ENCODE peak calls at places on chromosomes 3 and 15, in eight cellular contexts. J is adipocyte, I is HepG2, R is HCT116, E is fibroblast of lung, O is left lung, X is aorta, A is right cardiac atrium. Q is an unnamed sample.

GRCh38 chr3:150170843-150171513 is 200.3 kb upstream of the PFN2 start:
- DNase-seq in J (no peak), I (no peak), R (no peak), E (peak; percentile 59), O (no peak), X (no peak), A (peak; percentile 41), Q (no peak)

GRCh38 chr3:48058089-48058488 is 41.9 kb upstream of the MAP4 start:
- DNase-seq in J (no peak), I (no peak), R (no peak), E (peak; percentile 22), O (no peak), X (no peak), A (no peak), Q (no peak)

GRCh38 chr3:196991581-196992460 is 23.2 kb upstream of the PIGZ start:
- DNase-seq in J (no peak), I (no peak), R (no peak), E (no peak), O (peak; percentile 70), X (peak; percentile 52), A (no peak), Q (no peak)

GRCh38 chr3:67941433-67942030 is 287.1 kb upstream of the SUCLG2 start:
- DNase-seq in J (no peak), I (no peak), R (no peak), E (no peak), O (no peak), X (no peak), A (no peak), Q (no peak)

GRCh38 chr3:62602987-62603386 is 229.6 kb upstream of the FEZF2 start:
- DNase-seq in J (peak; percentile 24), I (no peak), R (no peak), E (peak; percentile 30), O (no peak), X (no peak), A (no peak), Q (no peak)

GRCh38 chr3:148682997-148683396 is 14.7 kb upstream of the AGTR1 start:
- DNase-seq in J (no peak), I (no peak), R (no peak), E (no peak), O (no peak), X (no peak), A (peak; percentile 56), Q (no peak)

GRCh38 chr15:45242289-45242688 is 9.7 kb upstream of the SLC28A2 start:
- DNase-seq in J (no peak), I (no peak), R (no peak), E (peak; percentile 13), O (no peak), X (no peak), A (no peak), Q (peak; percentile 29)

GRCh38 chr3:98691897-98692296 is 71.2 kb upstream of the ST3GAL6 start:
- DNase-seq in J (no peak), I (no peak), R (no peak), E (no peak), O (no peak), X (no peak), A (no peak), Q (no peak)

GRCh38 chr15:69930754-69931153 is 167.0 kb downstream of the TLE3 start:
- DNase-seq in J (no peak), I (no peak), R (no peak), E (no peak), O (no peak), X (no peak), A (no peak), Q (no peak)

GRCh38 chr3:52202384-52203077 is 4.6 kb downstream of the ALAS1 start:
- DNase-seq in J (no peak), I (no peak), R (no peak), E (no peak), O (peak; percentile 53), X (no peak), A (peak; percentile 22), Q (peak; percentile 39)

GRCh38 chr3:48747703-48748102 is 30.7 kb upstream of the IP6K2 start:
- DNase-seq in J (no peak), I (no peak), R (no peak), E (no peak), O (no peak), X (no peak), A (peak; percentile 59), Q (no peak)

GRCh38 chr3:67094769-67095168 is 96.7 kb downstream of the KBTBD8 start:
- DNase-seq in J (peak; percentile 62), I (no peak), R (no peak), E (peak; percentile 28), O (no peak), X (no peak), A (no peak), Q (peak; percentile 48)

GRCh38 chr3:180417241-180417640 is 184.7 kb upstream of the TTC14 start:
- DNase-seq in J (peak; percentile 7), I (no peak), R (no peak), E (no peak), O (no peak), X (no peak), A (no peak), Q (no peak)

GRCh38 chr3:57949779-57950618 is 58.2 kb upstream of the FLNB start:
- DNase-seq in J (no peak), I (peak; percentile 38), R (peak; percentile 22), E (peak; percentile 51), O (no peak), X (peak; percentile 85), A (peak; percentile 77), Q (no peak)

GRCh38 chr15:58381696-58382095 is 50.1 kb upstream of the LIPC start:
- DNase-seq in J (no peak), I (no peak), R (no peak), E (no peak), O (no peak), X (no peak), A (no peak), Q (peak; percentile 42)

GRCh38 chr15:60407406-60407805 is 9.6 kb upstream of the ANXA2 start:
- DNase-seq in J (peak; percentile 92), I (no peak), R (no peak), E (peak; percentile 72), O (no peak), X (no peak), A (no peak), Q (peak; percentile 40)

GRCh38 chr3:115658337-115659181 is 35.2 kb downstream of the GAP43 start:
- DNase-seq in J (peak; percentile 95), I (peak; percentile 28), R (peak; percentile 4), E (peak; percentile 90), O (peak; percentile 91), X (peak; percentile 93), A (peak; percentile 93), Q (peak; percentile 82)

GRCh38 chr3:69079269-69080159 is 651 bp downstream of the UBA3 start:
- DNase-seq in J (peak; percentile 59), I (peak; percentile 35), R (no peak), E (no peak), O (peak; percentile 83), X (no peak), A (peak; percentile 74), Q (peak; percentile 22)

GRCh38 chr3:9400626-9401025 is 3.2 kb downstream of the SETD5 start:
- DNase-seq in J (peak; percentile 32), I (no peak), R (no peak), E (no peak), O (no peak), X (no peak), A (no peak), Q (peak; percentile 30)

GRCh38 chr3:36906504-36907149 is 38.2 kb downstream of the TRANK1 start:
- DNase-seq in J (peak; percentile 67), I (no peak), R (no peak), E (peak; percentile 81), O (no peak), X (no peak), A (no peak), Q (peak; percentile 79)

GRCh38 chr3:36903119-36903882 is 41.6 kb downstream of the TRANK1 start:
- DNase-seq in J (no peak), I (no peak), R (no peak), E (no peak), O (no peak), X (no peak), A (no peak), Q (peak; percentile 35)

GRCh38 chr3:36904641-36905040 is 40.2 kb downstream of the TRANK1 start:
- DNase-seq in J (no peak), I (peak; percentile 19), R (no peak), E (peak; percentile 46), O (no peak), X (no peak), A (no peak), Q (peak; percentile 51)

GRCh38 chr3:36907911-36908646 is 36.8 kb downstream of the TRANK1 start:
- DNase-seq in J (peak; percentile 80), I (peak; percentile 25), R (no peak), E (peak; percentile 84), O (no peak), X (no peak), A (peak; percentile 66), Q (peak; percentile 89)

GRCh38 chr3:36905545-36905944 is 39.3 kb downstream of the TRANK1 start:
- DNase-seq in J (no peak), I (no peak), R (no peak), E (no peak), O (no peak), X (no peak), A (no peak), Q (no peak)
- H3K4me1 ChIP-seq in J (peaks cover 14% of the 10 kb centered on the region), I (peaks cover 16% of the 10 kb centered on the region), R (peaks cover 4% of the 10 kb centered on the region), E (peaks cover 7% of the 10 kb centered on the region), O (no peaks in the 10 kb centered on the region), X (no peaks in the 10 kb centered on the region), A (no peaks in the 10 kb centered on the region), Q (peaks cover 4% of the 10 kb centered on the region)

GRCh38 chr3:194686816-194687637 is 1.3 kb downstream of the FAM43A start:
- DNase-seq in J (peak; percentile 56), I (no peak), R (no peak), E (peak; percentile 62), O (peak; percentile 85), X (peak; percentile 85), A (peak; percentile 89), Q (peak; percentile 71)
- H3K4me1 ChIP-seq in J (peaks cover 40% of the 10 kb centered on the region), I (peaks cover 85% of the 10 kb centered on the region), R (peaks cover 50% of the 10 kb centered on the region), E (peaks cover 11% of the 10 kb centered on the region), O (peaks cover 28% of the 10 kb centered on the region), X (no peaks in the 10 kb centered on the region), A (no peaks in the 10 kb centered on the region), Q (peaks cover 46% of the 10 kb centered on the region)

GRCh38 chr15:94029495-94029894 is 201.9 kb upstream of the MCTP2 start:
- DNase-seq in J (no peak), I (no peak), R (no peak), E (no peak), O (no peak), X (no peak), A (no peak), Q (peak; percentile 10)
- H3K4me1 ChIP-seq in J (peaks cover 14% of the 10 kb centered on the region), I (no peaks in the 10 kb centered on the region), R (no peaks in the 10 kb centered on the region), E (no peaks in the 10 kb centered on the region), O (no peaks in the 10 kb centered on the region), X (no peaks in the 10 kb centered on the region), A (no peaks in the 10 kb centered on the region), Q (peaks cover 1% of the 10 kb centered on the region)

DNA sequence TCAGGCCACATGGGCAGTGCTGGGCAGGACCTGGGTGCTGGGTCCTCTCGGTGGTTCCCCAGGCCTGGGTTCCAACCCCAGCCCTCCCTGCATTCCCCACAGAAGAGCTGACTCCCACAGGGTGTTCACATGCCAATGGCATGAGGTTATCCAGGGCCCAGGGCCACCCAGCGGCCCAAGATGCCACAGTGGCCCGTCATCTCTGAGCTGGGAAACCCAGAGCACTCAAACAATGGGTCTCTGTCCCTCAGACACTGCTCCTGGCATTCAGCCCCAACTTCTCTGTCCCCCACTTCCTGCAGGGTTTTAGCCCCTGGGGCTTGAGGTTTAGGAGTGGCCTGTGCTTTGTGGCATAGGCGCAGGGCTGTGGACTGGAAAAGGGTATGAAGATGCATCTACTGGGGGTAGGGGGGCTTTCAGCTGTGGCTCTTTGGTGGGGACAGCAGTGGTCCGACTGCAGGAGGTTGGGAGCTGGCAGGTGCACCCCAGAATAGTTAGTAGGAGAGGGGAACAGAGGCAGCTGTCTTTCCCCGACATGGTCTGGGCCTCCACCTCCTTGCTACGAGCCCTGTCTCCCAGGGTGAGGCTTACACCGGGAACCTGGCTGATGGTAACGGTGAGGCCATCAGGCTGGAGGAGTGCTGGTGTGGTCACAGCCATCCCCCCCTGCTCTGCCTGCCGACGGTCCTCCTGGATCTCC is 1.7 kb downstream of the CCDC9B start:
- DNase-seq in J (peak; percentile 86), I (peak; percentile 85), R (peak; percentile 79), E (peak; percentile 58), O (no peak), X (peak; percentile 89), A (peak; percentile 72), Q (peak; percentile 93)
- H3K4me1 ChIP-seq in J (peaks cover 76% of the 10 kb centered on the region), I (peaks cover 50% of the 10 kb centered on the region), R (peaks cover 62% of the 10 kb centered on the region), E (peaks cover 43% of the 10 kb centered on the region), O (peaks cover 41% of the 10 kb centered on the region), X (no peaks in the 10 kb centered on the region), A (peaks cover 24% of the 10 kb centered on the region), Q (peaks cover 72% of the 10 kb centered on the region)

Q was measured in mesenchymal stem cell.